ENCODE peak calls at places on chromosome 6, in six cellular contexts. J, X, Y, L, G and I are unnamed samples.

GRCh38 chr6:9933674-9934073 is 481.2 kb downstream of the TFAP2A start:
- DNase-seq in J (no peak), X (no peak), Y (no peak), L (no peak), G (no peak), I (no peak)

GRCh38 chr6:80338201-80338836 is 231.8 kb downstream of the BCKDHB start:
- DNase-seq in J (peak), X (peak), Y (peak), L (peak), G (peak), I (peak)

GRCh38 chr6:18343741-18344140 is 43.4 kb upstream of the RNF144B start:
- DNase-seq in J (no peak), X (no peak), Y (no peak), L (no peak), G (no peak), I (no peak)

GRCh38 chr6:151065027-151065815 is 174.5 kb upstream of the AKAP12 start:
- DNase-seq in J (no peak), X (no peak), Y (no peak), L (no peak), G (no peak), I (no peak)

GRCh38 chr6:29376003-29376402 is 912 bp upstream of the OR12D3 start:
- DNase-seq in J (peak), X (no peak), Y (no peak), L (no peak), G (no peak), I (no peak)

GRCh38 chr6:41713650-41714291 is 21.6 kb downstream of the TFEB start:
- DNase-seq in J (no peak), X (no peak), Y (no peak), L (peak), G (no peak), I (no peak)

GRCh38 chr6:127761084-127761483 is 139.8 kb downstream of the THEMIS start:
- DNase-seq in J (no peak), X (no peak), Y (no peak), L (no peak), G (no peak), I (no peak)

GRCh38 chr6:163814494-163815364 is 400.2 kb downstream of the QKI start:
- DNase-seq in J (no peak), X (no peak), Y (no peak), L (peak), G (no peak), I (no peak)

GRCh38 chr6:163324326-163324927 is 90.1 kb upstream of the QKI start:
- DNase-seq in J (no peak), X (peak), Y (no peak), L (peak), G (no peak), I (no peak)

GRCh38 chr6:39432311-39433025 is 110.0 kb upstream of the KCNK16 start:
- DNase-seq in J (no peak), X (no peak), Y (no peak), L (no peak), G (no peak), I (no peak)

GRCh38 chr6:84137051-84137375 is 90.4 kb downstream of the CEP162 start:
- DNase-seq in J (no peak), X (no peak), Y (no peak), L (no peak), G (no peak), I (no peak)

GRCh38 chr6:143451531-143451930 is 926 bp downstream of the PEX3 start:
- DNase-seq in J (no peak), X (no peak), Y (no peak), L (no peak), G (no peak), I (no peak)

GRCh38 chr6:167925011-167925410 is 72.5 kb upstream of the KIF25 start:
- DNase-seq in J (no peak), X (no peak), Y (no peak), L (no peak), G (no peak), I (no peak)

GRCh38 chr6:21496275-21496674 is 97.3 kb upstream of the SOX4 start:
- DNase-seq in J (no peak), X (no peak), Y (no peak), L (no peak), G (no peak), I (no peak)

GRCh38 chr6:4577406-4577805 is 198.8 kb upstream of the CDYL start:
- DNase-seq in J (no peak), X (peak), Y (no peak), L (no peak), G (no peak), I (no peak)

GRCh38 chr6:144460224-144461095 is 175.3 kb downstream of the UTRN start:
- DNase-seq in J (peak), X (no peak), Y (no peak), L (no peak), G (no peak), I (no peak)

GRCh38 chr6:135506270-135506997 is 8.9 kb upstream of the AHI1 start:
- DNase-seq in J (peak), X (peak), Y (no peak), L (peak), G (peak), I (no peak)

GRCh38 chr6:117481278-117481925 is 1.1 kb upstream of the DCBLD1 start:
- DNase-seq in J (no peak), X (no peak), Y (peak), L (no peak), G (no peak), I (no peak)